ENCODE peak calls at places on chromosomes 13 and 19, in eight cellular contexts. P is HCT116, D is GM12878, W is Panc1, U is GM23338, H is K562, T is HepG2, L is upper lobe of left lung. J is an unnamed sample.

GRCh38 chr13:113977976-113978375 is 4.1 kb upstream of the C13orf46 start:
- ATAC-seq in P (no peak), D (no peak), W (no peak), U (no peak), H (no peak), T (no peak), L (no peak), J (no peak)

GRCh38 chr19:55460670-55461258 is 678 bp downstream of the ISOC2 start:
- ATAC-seq in P (peak), D (peak), W (peak), U (peak), H (peak), T (peak), L (peak), J (peak)

GRCh38 chr13:23447927-23448326 is 14.4 kb upstream of the SACS start:
- ATAC-seq in P (no peak), D (no peak), W (no peak), U (no peak), H (no peak), T (no peak), L (peak), J (peak)

GRCh38 chr13:31001647-31002046 is 69.2 kb downstream of the TEX26 start:
- ATAC-seq in P (peak), D (no peak), W (no peak), U (no peak), H (no peak), T (peak), L (no peak), J (no peak)

GRCh38 chr19:4278926-4279529 is at the start of gene SHD:
- ATAC-seq in P (no peak), D (no peak), W (peak), U (peak), H (peak), T (peak), L (no peak), J (no peak)

GRCh38 chr19:10079031-10079453 is 7.1 kb upstream of the SHFL start:
- ATAC-seq in P (no peak), D (no peak), W (no peak), U (no peak), H (no peak), T (peak), L (no peak), J (no peak)

GRCh38 chr19:36100476-36100875 is 10.5 kb upstream of the OVOL3 start:
- ATAC-seq in P (no peak), D (no peak), W (no peak), U (no peak), H (no peak), T (no peak), L (no peak), J (no peak)

GRCh38 chr19:48480151-48480475 is 10.9 kb downstream of the CYTH2 start:
- ATAC-seq in P (no peak), D (no peak), W (no peak), U (peak), H (no peak), T (no peak), L (peak), J (peak)

GRCh38 chr13:102869948-102870676 is 24.3 kb downstream of the ERCC5 start:
- ATAC-seq in P (peak), D (peak), W (peak), U (peak), H (peak), T (peak), L (no peak), J (no peak)

GRCh38 chr19:37990362-37990761 is 83.4 kb downstream of the SIPA1L3 start:
- ATAC-seq in P (no peak), D (no peak), W (no peak), U (peak), H (no peak), T (no peak), L (peak), J (no peak)

GRCh38 chr13:20412761-20413355 is 112.8 kb downstream of the CRYL1 start:
- ATAC-seq in P (no peak), D (no peak), W (no peak), U (peak), H (no peak), T (no peak), L (no peak), J (no peak)

GRCh38 chr13:110942248-110942981 is 27.5 kb upstream of the ANKRD10 start:
- ATAC-seq in P (no peak), D (peak), W (no peak), U (no peak), H (no peak), T (no peak), L (no peak), J (no peak)

GRCh38 chr13:112768795-112769411 is 79.1 kb downstream of the ATP11A start:
- ATAC-seq in P (peak), D (peak), W (no peak), U (peak), H (no peak), T (no peak), L (peak), J (no peak)

GRCh38 chr13:106241974-106242373 is 293.5 kb downstream of the EFNB2 start:
- ATAC-seq in P (no peak), D (no peak), W (no peak), U (no peak), H (no peak), T (no peak), L (no peak), J (no peak)

GRCh38 chr19:5987077-5987818 is 9.3 kb upstream of the RANBP3 start:
- ATAC-seq in P (peak), D (peak), W (peak), U (peak), H (peak), T (peak), L (peak), J (peak)

GRCh38 chr13:93466502-93467036 is 240.0 kb downstream of the GPC6 start:
- ATAC-seq in P (no peak), D (no peak), W (no peak), U (no peak), H (no peak), T (no peak), L (no peak), J (no peak)

GRCh38 chr13:70380809-70381208 is 272.6 kb upstream of the KLHL1 start:
- ATAC-seq in P (no peak), D (no peak), W (no peak), U (no peak), H (no peak), T (no peak), L (no peak), J (no peak)
- TF ChIP-seq POLR2AphosphoS5 in P (no peak), D (no peak), W (no peak), U (no peak), H (no peak), T (no peak), L (no peak), J (no peak)

GRCh38 chr13:50414640-50415039 is 399.4 kb downstream of the KCNRG start:
- ATAC-seq in P (no peak), D (no peak), W (no peak), U (no peak), H (no peak), T (no peak), L (no peak), J (no peak)

GRCh38 chr13:50409186-50409585 is 393.9 kb downstream of the KCNRG start:
- ATAC-seq in P (no peak), D (no peak), W (no peak), U (no peak), H (no peak), T (no peak), L (no peak), J (no peak)

GRCh38 chr13:50412046-50412617 is 396.9 kb downstream of the KCNRG start:
- ATAC-seq in P (no peak), D (no peak), W (no peak), U (no peak), H (no peak), T (no peak), L (no peak), J (no peak)

GRCh38 chr13:50408068-50408467 is 392.8 kb downstream of the KCNRG start:
- ATAC-seq in P (no peak), D (no peak), W (no peak), U (no peak), H (no peak), T (no peak), L (no peak), J (no peak)

GRCh38 chr13:50410921-50411712 is 395.9 kb downstream of the KCNRG start:
- ATAC-seq in P (peak), D (no peak), W (peak), U (no peak), H (peak), T (peak), L (peak), J (no peak)
- H3K27ac ChIP-seq in P (peak), D (no peak), W (peak), U (no peak), H (peak), T (no peak), L (no peak), J (peak)

GRCh38 chr19:7188682-7189629 is 105.3 kb downstream of the INSR start:
- ATAC-seq in P (no peak), D (no peak), W (no peak), U (no peak), H (no peak), T (peak), L (no peak), J (peak)
- TF ChIP-seq POLR2AphosphoS5 in P (no peak), D (no peak), W (no peak), U (no peak), H (no peak), T (no peak), L (peak), J (no peak)

GRCh38 chr19:8342316-8342683 is 762 bp downstream of the KANK3 start:
- ATAC-seq in P (no peak), D (no peak), W (no peak), U (peak), H (no peak), T (no peak), L (peak), J (no peak)

GRCh38 chr19:8340341-8341096 is 2.5 kb downstream of the KANK3 start:
- ATAC-seq in P (no peak), D (no peak), W (no peak), U (peak), H (peak), T (peak), L (peak), J (peak)

GRCh38 chr19:8338835-8339234 is 4.2 kb downstream of the KANK3 start:
- ATAC-seq in P (no peak), D (no peak), W (no peak), U (no peak), H (no peak), T (no peak), L (no peak), J (no peak)

GRCh38 chr19:8343483-8343844 is 402 bp upstream of the KANK3 start:
- ATAC-seq in P (peak), D (no peak), W (no peak), U (no peak), H (no peak), T (no peak), L (no peak), J (no peak)

GRCh38 chr19:8342684-8343482 is at the start of gene KANK3:
- ATAC-seq in P (peak), D (peak), W (peak), U (peak), H (peak), T (peak), L (peak), J (peak)
- H3K27ac ChIP-seq in P (peak), D (no peak), W (no peak), U (no peak), H (no peak), T (no peak), L (peak), J (peak)

GRCh38 chr13:96025283-96025682 is 27.9 kb downstream of the UGGT2 start:
- ATAC-seq in P (no peak), D (no peak), W (no peak), U (no peak), H (no peak), T (no peak), L (no peak), J (no peak)

GRCh38 chr13:96018135-96018534 is 35.1 kb downstream of the UGGT2 start:
- ATAC-seq in P (no peak), D (no peak), W (no peak), U (no peak), H (no peak), T (no peak), L (no peak), J (no peak)

GRCh38 chr13:96020941-96021340 is 32.3 kb downstream of the UGGT2 start:
- ATAC-seq in P (no peak), D (no peak), W (no peak), U (no peak), H (no peak), T (peak), L (no peak), J (no peak)

DNA sequence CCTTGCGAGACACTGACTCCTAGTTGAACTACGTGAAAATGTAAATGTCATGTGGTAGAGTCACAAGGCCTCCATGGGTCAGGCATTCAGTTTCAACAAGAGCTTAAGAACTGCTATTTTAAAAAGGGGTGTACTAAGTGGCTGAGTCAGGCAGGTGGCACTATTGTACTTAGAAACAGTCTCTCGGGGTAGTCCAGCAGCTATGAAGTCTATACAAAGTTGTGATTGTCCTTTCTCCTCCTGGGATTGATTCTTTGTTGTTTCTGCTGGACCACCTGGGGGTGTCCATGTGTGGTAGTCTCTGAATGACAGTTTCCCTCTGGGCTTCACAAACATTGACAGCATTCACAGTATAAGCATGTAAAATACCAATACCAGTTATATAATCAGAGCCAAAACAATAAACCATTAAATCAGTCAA is 33.0 kb downstream of the UGGT2 start:
- ATAC-seq in P (peak), D (peak), W (peak), U (peak), H (peak), T (peak), L (peak), J (peak)
- TF ChIP-seq POLR2AphosphoS5 in P (no peak), D (no peak), W (no peak), U (no peak), H (no peak), T (no peak), L (no peak), J (no peak)